ENCODE peak calls at places on chromosomes 12 and 14, in four cellular contexts. S is left ventricle myocardium inferior, H is cardiac fibroblast, O is AG04450. U is an unnamed sample.

GRCh38 chr14:100156776-100157175 is 2.7 kb downstream of the DEGS2 start:
- DNase-seq in S (no peak), H (no peak), O (no peak), U (no peak)

GRCh38 chr14:59570122-59570521 is 6.5 kb downstream of the CCDC175 start:
- DNase-seq in S (no peak), H (no peak), O (no peak), U (peak; percentile 11)

GRCh38 chr12:57844725-57845477 is 1.6 kb downstream of the CTDSP2 start:
- DNase-seq in S (peak; percentile 70), H (peak; percentile 92), O (peak; percentile 57), U (peak; percentile 90)

GRCh38 chr14:69999246-69999645 is 120.0 kb downstream of the SMOC1 start:
- DNase-seq in S (no peak), H (peak; percentile 86), O (peak; percentile 97), U (peak; percentile 79)

GRCh38 chr14:81400202-81400678 is at the start of gene STON2:
- DNase-seq in S (no peak), H (peak; percentile 70), O (no peak), U (peak; percentile 10)

GRCh38 chr12:117836999-117837736 is 131.6 kb downstream of the KSR2 start:
- DNase-seq in S (peak; percentile 72), H (peak; percentile 77), O (peak; percentile 34), U (peak; percentile 75)

GRCh38 chr14:68669101-68669500 is 123.8 kb downstream of the ZFP36L1 start:
- DNase-seq in S (no peak), H (no peak), O (no peak), U (no peak)

GRCh38 chr14:99505089-99505488 is 23.9 kb downstream of the CCNK start:
- DNase-seq in S (no peak), H (no peak), O (no peak), U (no peak)

GRCh38 chr12:51389302-51389999 is 1.8 kb downstream of the GALNT6 start:
- DNase-seq in S (no peak), H (peak; percentile 32), O (peak; percentile 79), U (peak; percentile 25)

DNA sequence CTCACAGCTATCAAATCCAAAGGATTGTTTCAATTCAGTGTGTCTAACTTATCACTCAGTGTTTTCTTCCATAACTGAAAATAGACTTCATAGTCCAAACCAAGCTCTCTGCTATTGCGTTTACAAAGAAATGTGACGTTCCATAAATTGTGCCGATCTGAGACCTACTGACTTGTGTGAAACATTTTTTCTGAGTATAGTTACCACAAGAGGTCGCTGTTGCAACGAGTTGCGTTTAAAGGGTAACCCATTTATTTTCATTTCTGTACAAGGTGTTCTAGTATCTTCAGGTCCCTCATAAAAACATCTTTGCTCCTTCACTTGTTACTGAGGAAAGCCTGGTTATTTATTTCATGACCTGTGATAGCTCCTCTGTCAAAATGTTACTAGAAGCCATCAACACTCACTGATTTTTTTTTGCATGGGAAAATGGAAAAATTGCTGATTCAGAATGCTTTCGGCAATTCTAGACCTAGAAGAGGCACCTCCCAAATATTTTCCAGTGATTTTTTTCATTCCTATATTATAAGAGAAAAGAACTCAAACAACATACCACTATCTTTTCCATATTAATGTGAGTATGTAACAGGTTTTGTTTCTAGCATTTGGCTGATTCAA is 60.9 kb upstream of the OR4E1 start:
- DNase-seq in S (no peak), H (peak; percentile 67), O (no peak), U (peak; percentile 68)
- TF ChIP-seq CTCF in S (peak; percentile 54), H (peak; percentile 49), O (peak; percentile 49), U (peak; percentile 66)

GRCh38 chr14:20184181-20184580 is 6.5 kb upstream of the OR11G2 start:
- DNase-seq in S (no peak), H (no peak), O (no peak), U (no peak)
- H3K4me3 ChIP-seq in S (no peak overlapping the region), H (no peak overlapping the region), O (no peak overlapping the region), U (no peak overlapping the region)

DNA sequence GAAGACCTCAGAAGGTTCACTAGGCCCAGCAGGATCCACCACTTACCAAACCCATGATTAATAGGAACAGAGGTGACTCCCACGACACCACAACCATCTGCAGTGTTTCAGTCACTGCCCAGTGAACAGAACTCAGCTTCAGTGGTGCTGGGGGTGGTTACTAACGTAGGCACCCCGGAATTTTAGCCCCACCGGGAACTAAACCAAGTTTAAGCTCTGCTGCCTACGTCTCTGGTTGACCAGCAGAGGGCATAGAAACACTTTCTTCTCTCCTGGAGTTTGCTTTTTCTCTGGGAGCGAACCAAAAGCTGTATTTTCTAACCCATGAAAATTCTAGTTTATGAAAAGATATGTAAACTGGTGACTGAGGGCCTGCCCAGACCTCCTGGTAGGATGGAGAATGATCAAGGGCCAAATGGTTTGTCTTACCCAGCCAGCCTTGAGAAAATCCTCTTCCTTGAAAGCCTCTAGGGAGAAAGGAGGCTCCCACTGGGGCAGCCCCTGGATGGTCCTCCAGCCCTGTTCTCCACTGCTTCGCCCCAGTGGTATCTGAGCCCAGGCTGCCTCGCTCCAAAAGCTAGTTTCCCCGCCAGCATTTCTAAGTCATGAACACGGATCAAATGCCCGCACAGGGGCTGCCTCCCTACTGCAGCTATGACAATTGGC is 379.8 kb downstream of the DPF3 start:
- DNase-seq in S (no peak), H (peak; percentile 68), O (peak; percentile 36), U (peak; percentile 69)
- TF ChIP-seq CTCF in S (peak; percentile 58), H (peak; percentile 76), O (peak; percentile 92), U (peak; percentile 94)

DNA sequence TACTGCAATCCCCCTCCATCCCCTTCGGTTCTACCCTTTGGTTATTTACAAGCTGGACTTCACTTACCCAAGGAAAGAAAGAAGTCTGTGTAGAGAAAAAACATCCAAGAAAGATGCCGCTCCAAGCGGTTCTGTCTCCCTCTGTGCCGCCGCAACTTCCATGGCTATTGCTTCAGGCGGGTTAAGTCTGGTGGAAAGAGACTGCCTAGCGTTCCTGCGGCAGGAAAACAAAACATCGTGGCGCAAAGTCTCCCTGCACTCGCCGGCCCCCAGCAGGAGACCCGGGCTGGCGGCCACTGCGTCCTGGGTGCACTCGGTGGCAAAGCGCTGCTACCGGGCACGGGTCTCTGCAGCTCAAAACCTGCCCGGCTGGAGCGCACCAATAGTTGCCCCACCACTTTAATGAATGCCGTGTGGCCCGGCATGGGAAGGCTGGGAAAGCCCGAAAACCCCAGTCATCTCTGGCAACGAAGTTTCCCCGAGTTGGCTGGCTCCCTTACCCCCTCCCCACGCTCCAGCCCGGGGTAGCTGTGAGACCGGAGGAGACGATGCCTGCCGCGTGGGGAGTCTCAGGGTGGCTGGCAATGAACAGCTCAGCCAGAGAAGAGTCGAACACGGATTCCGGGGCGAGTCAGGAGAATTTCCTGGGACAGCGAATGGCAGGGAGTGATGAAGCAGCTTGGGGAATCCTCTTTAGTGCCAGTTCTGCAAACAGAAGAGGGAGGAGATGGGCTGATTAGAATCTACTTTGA is 3.5 kb upstream of the KCNK10 start:
- DNase-seq in S (no peak), H (no peak), O (no peak), U (no peak)
- H3K4me3 ChIP-seq in S (no peak overlapping the region), H (no peak overlapping the region), O (no peak overlapping the region), U (no peak overlapping the region)

GRCh38 chr12:120529641-120530314 is 820 bp upstream of the COQ5 start:
- DNase-seq in S (no peak), H (peak; percentile 39), O (no peak), U (peak; percentile 50)
- TF ChIP-seq CTCF in S (no peak), H (no peak), O (peak; percentile 26), U (peak; percentile 9)

GRCh38 chr14:35235840-35236239 is 56.3 kb upstream of the PSMA6 start:
- DNase-seq in S (no peak), H (no peak), O (no peak), U (no peak)

GRCh38 chr14:35236806-35237205 is 55.4 kb upstream of the PSMA6 start:
- DNase-seq in S (no peak), H (no peak), O (no peak), U (no peak)

GRCh38 chr14:35244542-35244941 is 47.6 kb upstream of the PSMA6 start:
- DNase-seq in S (no peak), H (no peak), O (no peak), U (no peak)

GRCh38 chr14:35242599-35243311 is 49.4 kb upstream of the PSMA6 start:
- DNase-seq in S (no peak), H (no peak), O (no peak), U (no peak)

DNA sequence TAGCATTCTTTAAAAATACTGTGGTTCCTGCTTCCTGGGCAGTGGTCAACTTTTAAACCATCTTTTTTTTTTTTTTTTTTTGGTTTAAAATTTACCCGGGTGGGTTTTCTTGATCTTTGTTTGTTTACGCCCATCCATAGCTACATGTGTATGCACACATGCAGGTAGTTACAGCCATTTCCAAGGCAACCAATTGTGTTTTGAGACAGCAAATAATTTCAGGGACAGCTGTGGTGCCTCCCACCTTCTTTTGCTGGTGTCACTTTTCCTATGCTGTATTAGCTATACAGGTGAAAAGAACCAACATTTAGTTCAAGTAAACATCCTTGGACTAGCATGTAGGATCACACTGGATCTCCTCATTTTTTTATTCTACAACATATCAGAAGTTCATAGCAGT is 51.9 kb upstream of the PSMA6 start:
- DNase-seq in S (no peak), H (no peak), O (no peak), U (no peak)
- H3K4me3 ChIP-seq in S (no peak overlapping the region), H (no peak overlapping the region), O (no peak overlapping the region), U (no peak overlapping the region)

GRCh38 chr12:74885775-74886174 is 323.9 kb downstream of the KCNC2 start:
- DNase-seq in S (no peak), H (no peak), O (no peak), U (no peak)
- TF ChIP-seq CTCF in S (no peak), H (no peak), O (no peak), U (no peak)

GRCh38 chr12:749871-750270 is 2.5 kb upstream of the WNK1 start:
- DNase-seq in S (no peak), H (no peak), O (no peak), U (no peak)
- H3K4me3 ChIP-seq in S (no peak overlapping the region), H (no peak overlapping the region), O (no peak overlapping the region), U (no peak overlapping the region)

U was measured in fibroblast of pulmonary artery.